ENCODE peak calls at places on chromosomes 5 and 9, in four cellular contexts. U, Q, M and C are unnamed samples.

GRCh38 chr9:11946521-11946920 is 746.7 kb upstream of the TYRP1 start:
- DNase-seq in M (no peak), Q (no peak), U (no peak), C (peak)

GRCh38 chr5:37448941-37449340 is 69.8 kb downstream of the WDR70 start:
- DNase-seq in M (no peak), U (no peak), Q (no peak), C (no peak)

GRCh38 chr9:75101004-75101601 is 12.8 kb downstream of the OSTF1 start:
- DNase-seq in Q (no peak), U (no peak), M (no peak), C (no peak)

GRCh38 chr9:134230942-134231325 is 66.6 kb upstream of the RNU6ATAC start:
- DNase-seq in Q (no peak), M (no peak), U (no peak), C (no peak)

GRCh38 chr5:50657044-50657443 is 9.4 kb upstream of the PARP8 start:
- DNase-seq in U (no peak), Q (no peak), M (no peak), C (no peak)

GRCh38 chr9:36788534-36788933 is 215.8 kb downstream of the MELK start:
- DNase-seq in Q (peak), U (no peak), M (no peak), C (no peak)

GRCh38 chr9:119689879-119690278 is 320.6 kb upstream of the BRINP1 start:
- DNase-seq in M (no peak), Q (peak), U (no peak), C (no peak)

GRCh38 chr5:89117131-89117644 is 234.2 kb upstream of the MEF2C start:
- DNase-seq in U (no peak), Q (no peak), M (no peak), C (no peak)

GRCh38 chr5:390571-391491 is 52.1 kb upstream of the EXOC3 start:
- DNase-seq in M (no peak), Q (peak), U (no peak), C (no peak)

GRCh38 chr9:119282476-119283117 is 86.6 kb downstream of the BRINP1 start:
- DNase-seq in Q (no peak), M (no peak), U (no peak), C (no peak)

GRCh38 chr9:137820161-137820855 is 57.3 kb upstream of the CACNA1B start:
- DNase-seq in Q (no peak), M (no peak), U (no peak), C (no peak)

GRCh38 chr9:88923653-88924284 is 67.5 kb upstream of the S1PR3 start:
- DNase-seq in U (no peak), Q (no peak), M (no peak), C (no peak)

GRCh38 chr5:151005975-151006576 is 14.3 kb upstream of the GPX3 start:
- DNase-seq in M (no peak), Q (no peak), U (peak), C (peak)

GRCh38 chr5:7397005-7397546 is 1.1 kb downstream of the ADCY2 start:
- DNase-seq in M (no peak), U (no peak), Q (no peak), C (no peak)

GRCh38 chr5:125415126-125415525 is 668.7 kb upstream of the ZNF608 start:
- DNase-seq in M (no peak), Q (no peak), U (no peak), C (no peak)

GRCh38 chr5:71938886-71939285 is 168.4 kb upstream of the MAP1B start:
- DNase-seq in M (no peak), Q (peak), U (no peak), C (no peak)

GRCh38 chr9:2418619-2419018 is 203.0 kb upstream of the VLDLR start:
- DNase-seq in U (peak), Q (no peak), M (no peak), C (peak)

GRCh38 chr9:94586814-94587213 is 6.8 kb downstream of the FBP2 start:
- DNase-seq in U (peak), M (no peak), Q (no peak), C (peak)

GRCh38 chr5:329106-329757 is 7.7 kb downstream of the AHRR start:
- DNase-seq in M (no peak), U (no peak), Q (no peak), C (no peak)

GRCh38 chr5:54249210-54250028 is 61.0 kb downstream of the ARL15 start:
- DNase-seq in M (no peak), Q (no peak), U (no peak), C (peak)

GRCh38 chr9:35748858-35749514 is at the start of the genes GBA2 and RGP1:
- DNase-seq in U (no peak), Q (peak), M (peak), C (no peak)

GRCh38 chr5:161846731-161847130 is 1.2 kb upstream of the GABRA1 start:
- DNase-seq in M (no peak), U (no peak), Q (peak), C (no peak)

GRCh38 chr5:14270212-14270702 is 127.1 kb downstream of the TRIO start:
- DNase-seq in M (no peak), Q (peak), U (no peak), C (no peak)

GRCh38 chr5:179221196-179221876 is 123.9 kb downstream of the ADAMTS2 start:
- DNase-seq in M (no peak), Q (peak), U (no peak), C (no peak)

GRCh38 chr9:114301798-114302565 is 20.9 kb upstream of the ORM1 start:
- DNase-seq in U (no peak), M (no peak), Q (peak), C (no peak)

GRCh38 chr5:147427784-147428401 is 82.0 kb downstream of the DPYSL3 start:
- DNase-seq in Q (no peak), M (no peak), U (no peak), C (no peak)

GRCh38 chr9:110189001-110189400 is 19.0 kb downstream of the C9orf152 start:
- DNase-seq in U (no peak), M (no peak), Q (no peak), C (no peak)

GRCh38 chr5:132203464-132203818 is 24.2 kb downstream of the P4HA2 start:
- DNase-seq in U (no peak), Q (no peak), M (no peak), C (no peak)

GRCh38 chr5:115751176-115751575 is 65.3 kb downstream of the CDO1 start:
- DNase-seq in Q (no peak), U (no peak), M (no peak), C (no peak)

GRCh38 chr9:135792268-135793128 is 90.5 kb downstream of the KCNT1 start:
- DNase-seq in M (no peak), U (no peak), Q (peak), C (no peak)

GRCh38 chr9:134294228-134295071 is 31.8 kb upstream of the RXRA start:
- DNase-seq in M (no peak), U (no peak), Q (peak), C (no peak)

GRCh38 chr5:151238303-151238741 is 14.4 kb upstream of the CCDC69 start:
- DNase-seq in M (no peak), Q (peak), U (no peak), C (no peak)

GRCh38 chr5:90930062-90930461 is 371.5 kb downstream of the ADGRV1 start:
- DNase-seq in M (no peak), Q (no peak), U (no peak), C (no peak)
- H3K4me3 ChIP-seq in M (no peak), Q (no peak), U (no peak), C (no peak)

DNA sequence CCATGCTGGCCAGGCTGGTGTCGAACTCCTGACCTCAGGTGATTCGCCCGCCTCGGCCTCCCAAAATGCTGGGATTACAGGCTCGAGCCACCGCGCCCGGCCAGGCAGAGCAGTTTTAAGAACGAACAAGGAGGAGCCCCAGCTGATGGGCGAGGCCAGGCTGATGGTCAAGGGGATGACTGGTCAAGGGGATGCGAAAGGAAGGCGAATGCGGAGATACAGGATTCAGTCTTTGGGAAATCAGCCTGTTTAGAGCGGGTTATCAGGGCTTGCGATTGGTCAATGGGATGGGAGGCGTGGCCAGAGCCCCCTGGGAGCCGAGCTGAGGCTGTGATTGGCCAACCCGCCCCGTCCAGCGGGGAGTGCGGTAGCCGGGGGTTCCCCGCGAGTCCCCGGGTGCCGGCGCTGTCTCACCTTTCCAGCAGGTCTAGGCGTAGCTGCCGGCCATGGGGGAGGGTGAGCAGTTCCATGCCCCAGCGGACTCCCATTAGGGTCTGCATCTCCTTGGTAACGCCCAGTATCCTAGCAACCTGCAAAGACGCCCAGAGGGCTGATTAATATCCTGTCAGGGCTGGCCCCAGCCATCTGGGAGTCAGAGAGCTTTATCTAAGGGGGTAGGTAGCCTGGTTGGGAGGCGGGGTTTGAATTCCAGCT is 7.5 kb upstream of the TOR2A start:
- DNase-seq in U (no peak), M (no peak), Q (peak), C (peak)
- H3K4me3 ChIP-seq in U (peak), M (no peak), Q (peak), C (peak)

GRCh38 chr5:169151051-169151805 is 149.7 kb downstream of the SLIT3 start:
- DNase-seq in Q (no peak), M (no peak), U (no peak), C (no peak)
- H3K4me3 ChIP-seq in Q (no peak), M (no peak), U (no peak), C (no peak)

GRCh38 chr5:59040804-59041201 is 457.9 kb downstream of the RAB3C start:
- DNase-seq in M (no peak), Q (no peak), U (no peak), C (no peak)
- H3K4me3 ChIP-seq in M (no peak), Q (no peak), U (no peak), C (no peak)

GRCh38 chr5:142182840-142183239 is 74.3 kb downstream of the NDFIP1 start:
- DNase-seq in Q (no peak), U (no peak), M (no peak), C (no peak)
- H3K4me3 ChIP-seq in Q (no peak), U (no peak), M (no peak), C (no peak)

GRCh38 chr5:180400416-180400815 is 47.3 kb upstream of the GFPT2 start:
- DNase-seq in M (no peak), U (no peak), Q (peak), C (no peak)

GRCh38 chr5:180402716-180403115 is 49.6 kb upstream of the GFPT2 start:
- DNase-seq in Q (no peak), U (no peak), M (no peak), C (no peak)

GRCh38 chr5:180399391-180399790 is 46.3 kb upstream of the GFPT2 start:
- DNase-seq in Q (peak), M (no peak), U (no peak), C (no peak)

GRCh38 chr5:180399931-180400330 is 46.8 kb upstream of the GFPT2 start:
- DNase-seq in U (no peak), M (no peak), Q (peak), C (no peak)

DNA sequence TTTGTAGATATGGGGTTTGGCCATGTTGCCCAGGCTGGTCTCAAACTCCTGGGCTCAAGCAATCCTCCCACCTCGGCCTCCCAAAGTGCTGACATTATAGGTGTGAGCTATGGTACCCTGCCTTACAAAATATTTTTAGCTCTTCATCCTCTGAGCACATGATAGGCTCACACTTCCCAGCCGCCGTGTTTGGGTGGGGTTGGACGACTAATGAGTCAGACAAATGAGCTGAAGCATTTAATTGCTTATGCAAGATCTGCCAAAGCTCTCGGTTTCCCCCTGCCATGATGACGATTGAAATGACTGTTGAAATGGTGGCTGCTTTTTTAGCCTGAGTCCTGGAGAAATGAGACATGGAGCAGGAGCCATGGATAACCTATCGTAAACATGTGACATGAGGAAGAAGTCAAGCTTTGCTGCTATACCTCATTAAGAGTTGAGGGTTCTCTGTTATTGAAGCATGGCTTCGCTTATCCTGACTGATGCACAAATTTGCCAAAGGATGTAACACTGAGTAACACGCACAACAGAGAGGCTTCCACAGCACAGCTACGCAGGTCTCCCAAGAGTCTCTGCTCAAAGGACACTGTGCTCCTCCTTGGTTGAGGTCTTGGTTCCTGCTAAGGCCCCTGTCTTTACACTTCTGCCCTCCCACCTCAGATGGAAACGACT is 48.2 kb upstream of the GFPT2 start:
- DNase-seq in U (no peak), Q (no peak), M (no peak), C (no peak)
- H3K4me3 ChIP-seq in U (no peak), Q (no peak), M (no peak), C (no peak)